ENCODE peak calls at places on chromosome 17, in six cellular contexts. One of them, this sample, is unnamed.

GRCh38 chr17:55769625-55770000 is 18.8 kb downstream of the PCTP start:
- DNase-seq in Panc1: no peak
- DNase-seq in esophagus muscularis mucosa: no peak
- DNase-seq in body of pancreas: no peak
- DNase-seq in PC-3: peak; percentile 87
- DNase-seq in neural progenitor cell: no peak
- DNase-seq in this sample: no peak

GRCh38 chr17:74979408-74980146 is 7.0 kb upstream of the HID1 start:
- DNase-seq in Panc1: no peak
- DNase-seq in esophagus muscularis mucosa: no peak
- DNase-seq in body of pancreas: no peak
- DNase-seq in PC-3: no peak
- DNase-seq in neural progenitor cell: no peak
- DNase-seq in this sample: no peak

GRCh38 chr17:20852541-20853370 is 190.1 kb downstream of the USP22 start:
- DNase-seq in Panc1: no peak
- DNase-seq in esophagus muscularis mucosa: no peak
- DNase-seq in body of pancreas: peak; percentile 24
- DNase-seq in PC-3: peak; percentile 35
- DNase-seq in neural progenitor cell: peak; percentile 76
- DNase-seq in this sample: no peak

GRCh38 chr17:46061435-46061834 is 62.4 kb downstream of the STH start:
- DNase-seq in Panc1: no peak
- DNase-seq in esophagus muscularis mucosa: no peak
- DNase-seq in body of pancreas: no peak
- DNase-seq in PC-3: peak; percentile 69
- DNase-seq in neural progenitor cell: no peak
- DNase-seq in this sample: no peak

GRCh38 chr17:8391711-8392110 is 5.9 kb downstream of the RNF222 start:
- DNase-seq in Panc1: no peak
- DNase-seq in esophagus muscularis mucosa: no peak
- DNase-seq in body of pancreas: no peak
- DNase-seq in PC-3: peak; percentile 16
- DNase-seq in neural progenitor cell: no peak
- DNase-seq in this sample: no peak

GRCh38 chr17:61492759-61493526 is 40.7 kb downstream of the TBX4 start:
- DNase-seq in Panc1: no peak
- DNase-seq in esophagus muscularis mucosa: no peak
- DNase-seq in body of pancreas: no peak
- DNase-seq in PC-3: no peak
- DNase-seq in neural progenitor cell: no peak
- DNase-seq in this sample: no peak

GRCh38 chr17:8555062-8555461 is 75.5 kb downstream of the MYH10 start:
- DNase-seq in Panc1: no peak
- DNase-seq in esophagus muscularis mucosa: no peak
- DNase-seq in body of pancreas: no peak
- DNase-seq in PC-3: peak; percentile 51
- DNase-seq in neural progenitor cell: no peak
- DNase-seq in this sample: no peak

GRCh38 chr17:68379692-68380677 is 77.3 kb downstream of the WIPI1 start:
- DNase-seq in Panc1: no peak
- DNase-seq in esophagus muscularis mucosa: no peak
- DNase-seq in body of pancreas: no peak
- DNase-seq in PC-3: no peak
- DNase-seq in neural progenitor cell: no peak
- DNase-seq in this sample: no peak

GRCh38 chr17:76783146-76783545 is 45.2 kb downstream of the MFSD11 start:
- DNase-seq in Panc1: no peak
- DNase-seq in esophagus muscularis mucosa: no peak
- DNase-seq in body of pancreas: no peak
- DNase-seq in PC-3: no peak
- DNase-seq in neural progenitor cell: no peak
- DNase-seq in this sample: no peak

GRCh38 chr17:44049294-44050080 is 17.0 kb downstream of the LSM12 start:
- DNase-seq in Panc1: no peak
- DNase-seq in esophagus muscularis mucosa: no peak
- DNase-seq in body of pancreas: no peak
- DNase-seq in PC-3: no peak
- DNase-seq in neural progenitor cell: no peak
- DNase-seq in this sample: no peak

GRCh38 chr17:60435244-60436170 is 13.2 kb downstream of the CHCT1 start:
- DNase-seq in Panc1: peak; percentile 52
- DNase-seq in esophagus muscularis mucosa: no peak
- DNase-seq in body of pancreas: peak; percentile 84
- DNase-seq in PC-3: peak; percentile 98
- DNase-seq in neural progenitor cell: peak; percentile 80
- DNase-seq in this sample: peak; percentile 35

GRCh38 chr17:72338847-72339790 is 218.3 kb downstream of the SOX9 start:
- DNase-seq in Panc1: peak; percentile 79
- DNase-seq in esophagus muscularis mucosa: no peak
- DNase-seq in body of pancreas: peak; percentile 44
- DNase-seq in PC-3: peak; percentile 97
- DNase-seq in neural progenitor cell: no peak
- DNase-seq in this sample: no peak

GRCh38 chr17:373616-374225 is 21.1 kb upstream of the RPH3AL start:
- DNase-seq in Panc1: no peak
- DNase-seq in esophagus muscularis mucosa: no peak
- DNase-seq in body of pancreas: no peak
- DNase-seq in PC-3: peak; percentile 58
- DNase-seq in neural progenitor cell: no peak
- DNase-seq in this sample: no peak

GRCh38 chr17:372157-373152 is 19.8 kb upstream of the RPH3AL start:
- DNase-seq in Panc1: no peak
- DNase-seq in esophagus muscularis mucosa: no peak
- DNase-seq in body of pancreas: peak; percentile 67
- DNase-seq in PC-3: no peak
- DNase-seq in neural progenitor cell: no peak
- DNase-seq in this sample: no peak

GRCh38 chr17:376936-377863 is 24.6 kb upstream of the RPH3AL start:
- DNase-seq in Panc1: no peak
- DNase-seq in esophagus muscularis mucosa: no peak
- DNase-seq in body of pancreas: peak; percentile 94
- DNase-seq in PC-3: no peak
- DNase-seq in neural progenitor cell: peak; percentile 32
- DNase-seq in this sample: no peak

GRCh38 chr17:371583-371982 is 19.0 kb upstream of the RPH3AL start:
- DNase-seq in Panc1: no peak
- DNase-seq in esophagus muscularis mucosa: no peak
- DNase-seq in body of pancreas: no peak
- DNase-seq in PC-3: no peak
- DNase-seq in neural progenitor cell: no peak
- DNase-seq in this sample: no peak
- H3K9me3 ChIP-seq in Panc1: no peaks in the 10 kb centered on the region
- H3K9me3 ChIP-seq in esophagus muscularis mucosa: peaks cover 4% of the 10 kb centered on the region
- H3K9me3 ChIP-seq in body of pancreas: no peaks in the 10 kb centered on the region
- H3K9me3 ChIP-seq in PC-3: no peaks in the 10 kb centered on the region
- H3K9me3 ChIP-seq in neural progenitor cell: no peaks in the 10 kb centered on the region
- H3K9me3 ChIP-seq in this sample: no peaks in the 10 kb centered on the region

GRCh38 chr17:57458718-57459285 is 202.5 kb downstream of the MSI2 start:
- DNase-seq in Panc1: no peak
- DNase-seq in esophagus muscularis mucosa: no peak
- DNase-seq in body of pancreas: peak; percentile 26
- DNase-seq in PC-3: no peak
- DNase-seq in neural progenitor cell: no peak
- DNase-seq in this sample: no peak
- H3K27ac ChIP-seq in Panc1: no peak overlapping the region
- H3K27ac ChIP-seq in esophagus muscularis mucosa: no peak overlapping the region
- H3K27ac ChIP-seq in body of pancreas: no peak overlapping the region
- H3K27ac ChIP-seq in PC-3: peak overlapping the region; percentile 88
- H3K27ac ChIP-seq in neural progenitor cell: no peak overlapping the region
- H3K27ac ChIP-seq in this sample: no peak overlapping the region

GRCh38 chr17:78103311-78103710 is 25.2 kb downstream of the TMC6 start:
- DNase-seq in Panc1: no peak
- DNase-seq in esophagus muscularis mucosa: no peak
- DNase-seq in body of pancreas: peak; percentile 55
- DNase-seq in PC-3: no peak
- DNase-seq in neural progenitor cell: no peak
- DNase-seq in this sample: no peak
- H3K9me3 ChIP-seq in Panc1: no peaks in the 10 kb centered on the region
- H3K9me3 ChIP-seq in esophagus muscularis mucosa: no peaks in the 10 kb centered on the region
- H3K9me3 ChIP-seq in body of pancreas: no peaks in the 10 kb centered on the region
- H3K9me3 ChIP-seq in PC-3: no peaks in the 10 kb centered on the region
- H3K9me3 ChIP-seq in neural progenitor cell: no peaks in the 10 kb centered on the region
- H3K9me3 ChIP-seq in this sample: no peaks in the 10 kb centered on the region

GRCh38 chr17:850828-851759 is 68.9 kb downstream of the MRM3 start:
- DNase-seq in Panc1: no peak
- DNase-seq in esophagus muscularis mucosa: no peak
- DNase-seq in body of pancreas: no peak
- DNase-seq in PC-3: no peak
- DNase-seq in neural progenitor cell: peak; percentile 54
- DNase-seq in this sample: no peak

GRCh38 chr17:859461-860195 is 77.5 kb downstream of the MRM3 start:
- DNase-seq in Panc1: no peak
- DNase-seq in esophagus muscularis mucosa: no peak
- DNase-seq in body of pancreas: no peak
- DNase-seq in PC-3: no peak
- DNase-seq in neural progenitor cell: peak; percentile 87
- DNase-seq in this sample: no peak

GRCh38 chr17:858941-859452 is 76.8 kb downstream of the MRM3 start:
- DNase-seq in Panc1: no peak
- DNase-seq in esophagus muscularis mucosa: no peak
- DNase-seq in body of pancreas: no peak
- DNase-seq in PC-3: no peak
- DNase-seq in neural progenitor cell: no peak
- DNase-seq in this sample: no peak

GRCh38 chr17:851986-852385 is 69.8 kb downstream of the MRM3 start:
- DNase-seq in Panc1: no peak
- DNase-seq in esophagus muscularis mucosa: no peak
- DNase-seq in body of pancreas: no peak
- DNase-seq in PC-3: no peak
- DNase-seq in neural progenitor cell: no peak
- DNase-seq in this sample: no peak

GRCh38 chr17:855594-855993 is 73.4 kb downstream of the MRM3 start:
- DNase-seq in Panc1: no peak
- DNase-seq in esophagus muscularis mucosa: no peak
- DNase-seq in body of pancreas: peak; percentile 33
- DNase-seq in PC-3: no peak
- DNase-seq in neural progenitor cell: no peak
- DNase-seq in this sample: no peak
- H3K27ac ChIP-seq in Panc1: no peak overlapping the region
- H3K27ac ChIP-seq in esophagus muscularis mucosa: no peak overlapping the region
- H3K27ac ChIP-seq in body of pancreas: no peak overlapping the region
- H3K27ac ChIP-seq in PC-3: no peak overlapping the region
- H3K27ac ChIP-seq in neural progenitor cell: no peak overlapping the region
- H3K27ac ChIP-seq in this sample: no peak overlapping the region

GRCh38 chr17:918102-918740 is 61.4 kb downstream of the NXN start:
- DNase-seq in Panc1: no peak
- DNase-seq in esophagus muscularis mucosa: no peak
- DNase-seq in body of pancreas: no peak
- DNase-seq in PC-3: no peak
- DNase-seq in neural progenitor cell: no peak
- DNase-seq in this sample: no peak
- H3K9me3 ChIP-seq in Panc1: no peaks in the 10 kb centered on the region
- H3K9me3 ChIP-seq in esophagus muscularis mucosa: no peaks in the 10 kb centered on the region
- H3K9me3 ChIP-seq in body of pancreas: no peaks in the 10 kb centered on the region
- H3K9me3 ChIP-seq in PC-3: no peaks in the 10 kb centered on the region
- H3K9me3 ChIP-seq in neural progenitor cell: no peaks in the 10 kb centered on the region
- H3K9me3 ChIP-seq in this sample: no peaks in the 10 kb centered on the region

This sample was measured in CD8-positive, alpha-beta memory T cell.